ENCODE peak calls at places on chromosomes 3 and 15, in four cellular contexts. I is heart left ventricle, L is tibial artery, Q is GM10248. X is an unnamed sample.

GRCh38 chr3:47266709-47267489 is 15.7 kb downstream of the KIF9 start:
- DNase-seq in I (peak), Q (peak), L (peak), X (no peak)

GRCh38 chr3:126124148-126124868 is 40.4 kb upstream of the SLC41A3 start:
- DNase-seq in I (no peak), L (peak), Q (no peak), X (peak)

GRCh38 chr3:187811580-187812250 is 66.4 kb upstream of the BCL6 start:
- DNase-seq in I (no peak), Q (no peak), L (no peak), X (no peak)

GRCh38 chr3:169764164-169764452 is 752 bp downstream of the TERC start:
- DNase-seq in L (no peak), I (no peak), Q (peak), X (no peak)

GRCh38 chr15:85485956-85486567 is 105.7 kb downstream of the AKAP13 start:
- DNase-seq in I (peak), L (no peak), Q (peak), X (no peak)

GRCh38 chr3:59133350-59133749 is 83.5 kb upstream of the CFAP20DC start:
- DNase-seq in L (no peak), I (no peak), Q (no peak), X (no peak)

GRCh38 chr3:53259427-53260259 is 3.8 kb upstream of the TKT start:
- DNase-seq in I (no peak), Q (no peak), L (no peak), X (no peak)

GRCh38 chr3:142087676-142088075 is 61.7 kb downstream of the TFDP2 start:
- DNase-seq in I (no peak), L (no peak), Q (no peak), X (no peak)

GRCh38 chr15:84755736-84756527 is 7.5 kb downstream of the ZNF592 start:
- DNase-seq in I (no peak), Q (no peak), L (no peak), X (no peak)

GRCh38 chr3:133568294-133569014 is 5.0 kb upstream of the CDV3 start:
- DNase-seq in Q (no peak), I (no peak), L (no peak), X (no peak)

GRCh38 chr15:58724471-58724870 is 25.0 kb downstream of the ADAM10 start:
- DNase-seq in Q (peak), L (no peak), I (no peak), X (no peak)

GRCh38 chr15:60392601-60392985 is 5.2 kb downstream of the ANXA2 start:
- DNase-seq in Q (no peak), L (no peak), I (no peak), X (no peak)

GRCh38 chr3:51544011-51544775 is 5.7 kb downstream of the RAD54L2 start:
- DNase-seq in Q (no peak), L (no peak), I (no peak), X (no peak)

GRCh38 chr3:10352146-10352911 is 31.4 kb upstream of the SEC13 start:
- DNase-seq in L (no peak), Q (no peak), I (no peak), X (no peak)

GRCh38 chr3:137163241-137163916 is 205.6 kb downstream of the IL20RB start:
- DNase-seq in Q (no peak), L (no peak), I (peak), X (no peak)

GRCh38 chr15:28191832-28192231 is 92.7 kb upstream of the OCA2 start:
- DNase-seq in L (no peak), I (peak), Q (no peak), X (no peak)

DNA sequence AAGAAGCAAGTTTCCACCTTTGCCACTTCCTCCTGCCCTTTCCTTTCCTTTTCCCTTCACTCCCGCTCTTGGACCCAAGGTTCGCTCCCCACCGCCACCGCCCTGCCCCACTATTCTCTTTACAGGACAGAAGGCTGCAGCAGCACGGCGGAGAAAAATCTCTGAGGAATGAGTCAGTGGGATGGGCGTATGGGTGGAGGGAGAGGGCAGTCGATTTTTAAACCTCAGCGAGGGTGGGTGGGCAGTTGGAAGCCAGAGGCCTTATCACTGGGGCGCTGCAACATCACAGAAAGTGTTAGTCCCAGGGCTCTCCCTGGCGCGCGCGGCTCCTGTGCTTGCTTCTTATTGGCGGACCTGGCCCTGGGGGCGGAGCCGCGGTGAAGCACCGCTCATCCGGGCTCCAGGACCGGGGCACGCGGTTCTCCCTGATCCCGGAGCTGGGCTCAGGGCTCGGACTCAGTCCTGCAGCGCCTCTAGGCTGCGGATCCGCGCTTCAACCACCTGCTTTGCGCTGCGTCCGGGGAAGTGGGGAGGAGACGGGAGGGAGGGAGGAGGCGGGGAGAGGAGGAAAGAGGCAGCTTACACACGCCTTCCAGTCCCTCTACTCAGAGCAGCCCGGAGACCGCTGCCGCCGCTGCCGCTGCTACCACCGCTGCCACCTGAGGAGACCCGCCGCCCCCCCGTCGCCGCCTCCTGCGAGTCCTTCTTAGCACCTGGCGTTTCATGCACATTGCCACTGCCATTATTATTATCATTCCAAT is at the start of gene ALCAM:
- DNase-seq in Q (peak), L (peak), I (peak), X (peak)
- TF ChIP-seq CTCF in Q (peak), L (peak), I (peak), X (peak)

DNA sequence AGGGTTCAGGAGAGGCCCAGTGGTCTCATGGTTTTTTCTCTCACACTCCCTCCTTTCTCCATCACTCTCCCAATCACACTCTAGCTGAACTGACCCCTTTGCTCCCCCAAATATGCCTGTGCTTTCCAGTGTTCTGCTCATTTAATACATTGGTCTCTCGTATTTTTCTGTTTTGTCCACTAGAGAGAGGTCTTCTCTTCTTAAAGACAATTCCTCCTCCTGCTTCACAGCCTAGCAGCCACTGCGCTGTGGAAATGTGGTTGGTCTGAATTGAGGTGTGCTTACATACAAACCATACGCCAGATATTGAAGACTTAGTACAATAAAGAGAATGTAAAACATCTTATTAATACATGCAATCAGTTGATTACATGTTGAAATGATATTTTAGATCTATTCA is 60.6 kb upstream of the XCR1 start:
- DNase-seq in L (no peak), Q (no peak), I (no peak), X (no peak)
- TF ChIP-seq CTCF in L (no peak), Q (peak), I (no peak), X (peak)

DNA sequence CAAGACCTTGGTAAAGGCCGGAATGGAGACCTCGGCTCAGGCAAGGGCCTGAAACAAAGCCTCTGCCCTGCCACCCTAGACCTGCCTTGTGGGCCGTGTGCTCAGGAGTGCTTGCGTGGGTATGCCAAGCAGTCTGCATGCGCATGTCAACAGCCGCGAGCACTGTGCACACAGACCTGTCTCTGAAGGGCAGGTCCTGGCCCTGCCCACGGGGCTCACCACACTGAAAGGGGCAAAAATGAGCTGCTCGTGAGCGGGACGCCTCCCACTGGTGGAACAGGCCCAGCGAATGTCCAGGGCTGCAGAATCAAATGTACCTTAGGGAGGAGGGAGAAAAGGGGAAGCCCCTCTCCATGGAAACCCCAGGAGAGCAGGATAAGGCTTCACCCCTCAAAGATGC is 44.3 kb upstream of the FGD5 start:
- DNase-seq in Q (no peak), L (peak), I (no peak), X (no peak)
- TF ChIP-seq CTCF in Q (no peak), L (no peak), I (no peak), X (no peak)

GRCh38 chr3:69012836-69013255 is 638 bp downstream of the EOGT start:
- DNase-seq in I (peak), Q (peak), L (peak), X (peak)
- TF ChIP-seq CTCF in I (no peak), Q (no peak), L (no peak), X (no peak)

GRCh38 chr3:69119681-69120080 is 2.7 kb downstream of the LMOD3 start:
- DNase-seq in Q (no peak), L (no peak), I (no peak), X (no peak)

GRCh38 chr3:69122398-69122797 is at the start of gene LMOD3:
- DNase-seq in L (no peak), I (peak), Q (no peak), X (no peak)

GRCh38 chr3:69121950-69122349 is 445 bp downstream of the LMOD3 start:
- DNase-seq in Q (no peak), I (no peak), L (no peak), X (no peak)

GRCh38 chr3:69121513-69121912 is 882 bp downstream of the LMOD3 start:
- DNase-seq in I (no peak), Q (no peak), L (no peak), X (no peak)

GRCh38 chr3:69120879-69121464 is 1.4 kb downstream of the LMOD3 start:
- DNase-seq in I (peak), L (peak), Q (peak), X (no peak)
- TF ChIP-seq CTCF in I (peak), L (peak), Q (peak), X (peak)

DNA sequence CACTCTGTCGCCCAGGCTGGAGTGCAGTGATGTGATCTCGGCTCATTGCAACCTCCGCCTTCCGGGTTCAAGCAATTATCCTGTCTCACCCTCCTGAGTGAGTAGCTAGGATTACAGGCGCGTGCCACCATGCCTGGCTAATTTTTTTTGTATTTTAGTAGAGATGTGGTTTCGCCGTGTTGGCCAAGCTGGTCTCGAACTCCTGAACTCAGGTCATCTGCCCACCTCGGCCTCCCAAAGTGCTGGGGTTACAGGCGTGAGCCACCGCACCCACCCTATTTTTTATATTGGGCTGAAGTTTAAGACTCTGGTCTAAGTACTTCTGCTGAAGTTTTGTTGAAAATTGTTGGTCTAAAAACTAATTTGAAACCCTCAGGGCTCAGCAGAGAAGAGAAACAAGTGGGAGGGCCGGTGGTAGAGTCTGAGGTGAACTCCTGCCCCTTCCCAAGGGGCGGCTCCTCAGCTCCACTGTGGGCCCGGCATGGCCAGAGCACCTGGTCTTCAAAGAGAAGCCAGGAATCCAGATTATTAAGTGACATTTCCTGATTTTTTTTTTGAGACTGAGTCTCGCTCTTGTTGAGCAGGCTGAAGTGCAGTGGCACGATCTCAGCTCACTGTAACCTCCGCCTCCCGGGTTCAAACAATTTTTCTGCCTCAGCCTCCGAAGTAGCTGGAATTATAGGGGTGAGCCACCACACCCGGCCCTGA is 4.0 kb downstream of the HDAC11 start:
- DNase-seq in Q (no peak), L (peak), I (no peak), X (no peak)
- TF ChIP-seq CTCF in Q (no peak), L (no peak), I (no peak), X (no peak)